ENCODE peak calls at places on chromosome 9, in seven cellular contexts. P is stimulated activated CD4-positive, alpha-beta T cell treated with anti-CD3 and anti-CD28 coated beads, TNF-alpha, amount 100 ng/mL, for 4 hours; Q is stromal cell of bone marrow; A is mesendoderm; L is AG20443; N is anterior cingulate cortex; F is neural progenitor cell. X is an unnamed sample.

GRCh38 chr9:2363138-2363745 is 258.3 kb upstream of the VLDLR start:
- DNase-seq in P (no peak), Q (no peak), A (peak), L (no peak), N (no peak), F (no peak), X (no peak)

GRCh38 chr9:14283276-14283675 is 30.7 kb downstream of the NFIB start:
- DNase-seq in P (no peak), Q (no peak), A (no peak), L (no peak), N (no peak), F (no peak), X (no peak)

GRCh38 chr9:19440823-19441580 is 32.2 kb downstream of the ACER2 start:
- DNase-seq in P (no peak), Q (no peak), A (no peak), L (peak), N (no peak), F (no peak), X (no peak)

GRCh38 chr9:36946653-36947052 is 87.4 kb downstream of the PAX5 start:
- DNase-seq in P (no peak), Q (peak), A (no peak), L (no peak), N (no peak), F (no peak), X (no peak)

GRCh38 chr9:16601991-16602390 is 268.5 kb downstream of the BNC2 start:
- DNase-seq in P (no peak), Q (no peak), A (peak), L (no peak), N (no peak), F (no peak), X (no peak)

GRCh38 chr9:110432253-110432652 is 94.6 kb upstream of the TXNDC8 start:
- DNase-seq in P (no peak), Q (no peak), A (no peak), L (peak), N (no peak), F (no peak), X (no peak)

GRCh38 chr9:118281787-118282186 is 577.6 kb downstream of the TLR4 start:
- DNase-seq in P (no peak), Q (no peak), A (no peak), L (no peak), N (no peak), F (peak), X (no peak)

GRCh38 chr9:92716557-92716956 is 46.6 kb upstream of the IPPK start:
- DNase-seq in P (peak), Q (no peak), A (peak), L (peak), N (no peak), F (peak), X (peak)

GRCh38 chr9:96241391-96241809 is 60.6 kb downstream of the HSD17B3 start:
- DNase-seq in P (no peak), Q (no peak), A (no peak), L (no peak), N (no peak), F (no peak), X (no peak)

GRCh38 chr9:84435902-84436301 is 95.3 kb upstream of the SLC28A3 start:
- DNase-seq in P (no peak), Q (no peak), A (no peak), L (no peak), N (no peak), F (no peak), X (no peak)

GRCh38 chr9:120436937-120437592 is 142.9 kb downstream of the CDK5RAP2 start:
- DNase-seq in P (no peak), Q (no peak), A (no peak), L (no peak), N (no peak), F (no peak), X (no peak)

GRCh38 chr9:110114888-110115259 is 93.1 kb downstream of the C9orf152 start:
- DNase-seq in P (no peak), Q (no peak), A (peak), L (no peak), N (no peak), F (no peak), X (peak)

GRCh38 chr9:33809506-33809905 is 7.5 kb upstream of the UBE2R2 start:
- DNase-seq in P (no peak), Q (no peak), A (no peak), L (no peak), N (no peak), F (no peak), X (no peak)

GRCh38 chr9:105226055-105226454 is 18.4 kb upstream of the SLC44A1 start:
- DNase-seq in P (no peak), Q (no peak), A (no peak), L (no peak), N (no peak), F (no peak), X (no peak)

GRCh38 chr9:81410201-81410600 is 279.1 kb downstream of the TLE1 start:
- DNase-seq in P (no peak), Q (peak), A (no peak), L (peak), N (no peak), F (no peak), X (no peak)